ENCODE peak calls at places on chromosomes 7 and 10, in four cellular contexts. Q, K, Y and M are unnamed samples.

GRCh38 chr10:78868861-78869260 is 199.9 kb upstream of the ZMIZ1 start:
- DNase-seq in Q (no peak), K (no peak), Y (no peak), M (no peak)

GRCh38 chr10:72417971-72418370 is 63.3 kb upstream of the DNAJB12 start:
- DNase-seq in Q (no peak), K (no peak), Y (no peak), M (peak; percentile 47)

GRCh38 chr10:88497878-88498277 is 85.2 kb downstream of the RNLS start:
- DNase-seq in Q (no peak), K (no peak), Y (no peak), M (no peak)

GRCh38 chr7:50982626-50983025 is 199.9 kb upstream of the GRB10 start:
- DNase-seq in Q (no peak), K (no peak), Y (no peak), M (peak; percentile 62)

GRCh38 chr10:3811331-3811870 is 26.4 kb upstream of the KLF6 start:
- DNase-seq in Q (no peak), K (peak; percentile 76), Y (no peak), M (no peak)

GRCh38 chr7:128347573-128348147 is 4.0 kb upstream of the RBM28 start:
- DNase-seq in Q (peak; percentile 50), K (no peak), Y (peak; percentile 70), M (peak; percentile 74)

GRCh38 chr7:70523626-70524351 is 608.2 kb upstream of the GALNT17 start:
- DNase-seq in Q (no peak), K (no peak), Y (no peak), M (no peak)

GRCh38 chr7:116242177-116242576 is 31.8 kb downstream of the TES start:
- DNase-seq in Q (no peak), K (no peak), Y (no peak), M (no peak)

GRCh38 chr7:44882899-44883298 is 2.4 kb downstream of the PURB start:
- DNase-seq in Q (no peak), K (no peak), Y (no peak), M (no peak)
- TF ChIP-seq POLR2AphosphoS5 in Q (no peak), K (peak; percentile 42), Y (no peak), M (no peak)

DNA sequence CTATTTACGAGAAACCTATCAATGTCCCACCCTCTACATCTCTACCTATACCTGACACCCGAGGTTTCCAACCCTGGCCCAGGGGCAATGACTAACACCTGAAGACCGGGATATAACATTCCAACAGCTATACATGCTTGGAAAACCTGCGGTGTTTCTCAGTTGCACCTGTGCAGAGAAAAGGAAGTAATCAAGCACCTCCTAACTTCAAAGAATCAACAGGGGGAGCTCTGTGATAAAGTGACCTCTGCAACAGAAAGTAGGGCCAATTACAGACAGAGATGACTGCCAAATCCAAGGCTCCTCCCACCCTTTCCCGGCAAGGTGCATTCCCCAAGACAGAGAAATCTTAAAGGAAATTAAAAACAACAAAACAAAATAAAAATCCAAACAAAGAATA is 41.3 kb downstream of the CCDC6 start:
- DNase-seq in Q (peak; percentile 33), K (no peak), Y (peak; percentile 60), M (peak; percentile 81)
- H3K4me2 ChIP-seq in Q (no peak overlapping the region), K (no peak overlapping the region), Y (no peak overlapping the region), M (no peak overlapping the region)

DNA sequence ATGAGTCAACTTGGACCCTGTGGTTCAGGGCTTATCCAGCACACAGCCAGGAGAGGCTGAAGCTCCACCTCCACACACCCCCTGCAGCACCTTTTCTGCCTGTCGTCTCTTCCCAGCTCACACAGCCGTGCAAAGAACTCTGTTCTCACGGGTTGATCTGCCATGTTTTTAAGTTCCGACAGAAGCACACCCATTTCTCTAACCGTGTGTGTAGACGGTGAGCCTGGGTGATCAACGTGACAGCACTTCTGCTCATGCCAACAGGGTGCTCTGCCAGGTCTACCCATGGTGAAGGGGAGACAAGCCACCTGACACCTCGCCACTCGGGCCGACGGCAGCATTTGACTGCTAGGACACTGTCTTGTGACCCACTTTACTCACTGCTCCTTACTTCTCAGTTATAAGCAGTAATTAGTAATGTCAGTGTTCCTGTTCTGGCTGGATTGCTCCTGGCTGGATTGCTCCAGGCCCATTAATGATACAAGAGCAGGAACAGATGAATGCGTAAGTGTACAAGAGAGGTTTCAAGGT is 90.5 kb downstream of the RNF216 start:
- DNase-seq in Q (no peak), K (no peak), Y (no peak), M (no peak)
- TF ChIP-seq CREB1 in Q (no peak), K (no peak), Y (no peak), M (no peak)

DNA sequence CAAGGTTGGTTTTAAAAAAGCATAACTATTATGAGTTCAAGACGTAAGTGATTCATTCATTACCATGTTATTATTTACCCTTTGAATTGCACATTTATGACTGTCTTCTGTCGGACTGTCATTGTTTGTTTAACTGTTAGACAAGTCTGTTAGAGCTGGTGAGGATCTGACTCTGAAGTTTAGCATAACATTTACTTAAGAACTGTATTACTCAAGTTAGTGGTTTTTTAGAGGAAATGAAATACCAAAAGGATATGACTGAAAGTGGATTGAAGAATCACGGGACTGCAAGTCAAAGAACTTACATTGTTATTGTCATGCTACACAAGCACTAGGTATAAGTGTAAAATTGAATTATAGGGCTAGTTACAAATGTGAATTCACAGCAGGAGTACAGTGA is 2.2 kb downstream of the CSGALNACT2 start:
- DNase-seq in Q (peak; percentile 79), K (no peak), Y (no peak), M (no peak)
- TF ChIP-seq POLR2AphosphoS5 in Q (no peak), K (no peak), Y (no peak), M (no peak)

GRCh38 chr10:101969496-101969895 is 86.5 kb downstream of the ARMH3 start:
- DNase-seq in Q (no peak), K (no peak), Y (no peak), M (no peak)

GRCh38 chr10:101968286-101968685 is 87.7 kb downstream of the ARMH3 start:
- DNase-seq in Q (no peak), K (no peak), Y (no peak), M (no peak)

GRCh38 chr10:101968910-101969321 is 87.1 kb downstream of the ARMH3 start:
- DNase-seq in Q (no peak), K (peak; percentile 76), Y (no peak), M (no peak)

GRCh38 chr10:101967119-101967518 is 88.9 kb downstream of the ARMH3 start:
- DNase-seq in Q (no peak), K (no peak), Y (no peak), M (no peak)

GRCh38 chr10:101967713-101968112 is 88.3 kb downstream of the ARMH3 start:
- DNase-seq in Q (no peak), K (no peak), Y (no peak), M (no peak)
- H3K4me2 ChIP-seq in Q (no peak overlapping the region), K (no peak overlapping the region), Y (no peak overlapping the region), M (no peak overlapping the region)

DNA sequence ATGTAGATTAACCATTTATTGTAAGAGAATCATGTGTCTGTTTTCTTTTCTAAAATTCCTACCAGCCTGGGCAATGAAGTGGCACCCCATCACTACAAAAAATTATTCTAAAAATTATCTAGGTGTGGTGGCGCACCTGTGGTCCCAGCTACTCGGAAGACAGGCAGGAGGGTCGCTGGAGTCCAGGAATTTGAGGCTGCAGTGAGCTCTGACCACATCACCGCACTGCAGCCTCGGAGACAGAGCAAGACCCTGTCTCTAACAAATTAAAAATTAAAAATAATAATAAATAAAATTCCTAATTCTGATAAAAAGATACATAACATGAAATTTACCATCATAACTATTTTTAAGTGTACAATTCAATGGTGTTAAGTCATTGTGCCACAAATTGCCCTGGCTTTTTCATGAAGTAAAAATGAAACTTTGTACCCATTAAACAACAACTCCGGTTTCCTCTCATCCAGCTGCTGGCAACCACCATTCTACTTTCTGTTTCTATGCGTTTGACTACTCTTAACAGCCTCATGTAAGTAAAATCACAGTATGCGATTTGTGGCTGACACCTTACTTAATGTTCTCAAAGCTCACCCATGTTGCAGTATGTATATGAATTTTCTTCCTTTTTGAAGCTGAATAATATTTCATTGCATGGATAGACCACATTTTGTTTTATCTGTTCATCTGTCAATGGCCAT is 20.6 kb upstream of the USP6NL start:
- DNase-seq in Q (no peak), K (peak; percentile 88), Y (no peak), M (no peak)
- TF ChIP-seq CREB1 in Q (no peak), K (peak; percentile 27), Y (no peak), M (no peak)

GRCh38 chr7:27102578-27103442 is at the start of gene HOXA2:
- DNase-seq in Q (no peak), K (no peak), Y (no peak), M (no peak)
- TF ChIP-seq POLR2AphosphoS5 in Q (no peak), K (no peak), Y (no peak), M (no peak)

GRCh38 chr10:120575411-120575810 is 118.4 kb downstream of the PLPP4 start:
- DNase-seq in Q (no peak), K (no peak), Y (no peak), M (no peak)
- H3K4me2 ChIP-seq in Q (no peak overlapping the region), K (no peak overlapping the region), Y (no peak overlapping the region), M (no peak overlapping the region)

GRCh38 chr10:86673216-86673826 is 5.0 kb downstream of the LDB3 start:
- DNase-seq in Q (no peak), K (no peak), Y (no peak), M (no peak)

GRCh38 chr10:86670876-86671275 is 2.6 kb downstream of the LDB3 start:
- DNase-seq in Q (no peak), K (no peak), Y (no peak), M (no peak)

GRCh38 chr10:86671419-86671818 is 3.1 kb downstream of the LDB3 start:
- DNase-seq in Q (no peak), K (no peak), Y (no peak), M (no peak)

GRCh38 chr10:86670290-86670811 is 2.0 kb downstream of the LDB3 start:
- DNase-seq in Q (no peak), K (no peak), Y (no peak), M (no peak)

DNA sequence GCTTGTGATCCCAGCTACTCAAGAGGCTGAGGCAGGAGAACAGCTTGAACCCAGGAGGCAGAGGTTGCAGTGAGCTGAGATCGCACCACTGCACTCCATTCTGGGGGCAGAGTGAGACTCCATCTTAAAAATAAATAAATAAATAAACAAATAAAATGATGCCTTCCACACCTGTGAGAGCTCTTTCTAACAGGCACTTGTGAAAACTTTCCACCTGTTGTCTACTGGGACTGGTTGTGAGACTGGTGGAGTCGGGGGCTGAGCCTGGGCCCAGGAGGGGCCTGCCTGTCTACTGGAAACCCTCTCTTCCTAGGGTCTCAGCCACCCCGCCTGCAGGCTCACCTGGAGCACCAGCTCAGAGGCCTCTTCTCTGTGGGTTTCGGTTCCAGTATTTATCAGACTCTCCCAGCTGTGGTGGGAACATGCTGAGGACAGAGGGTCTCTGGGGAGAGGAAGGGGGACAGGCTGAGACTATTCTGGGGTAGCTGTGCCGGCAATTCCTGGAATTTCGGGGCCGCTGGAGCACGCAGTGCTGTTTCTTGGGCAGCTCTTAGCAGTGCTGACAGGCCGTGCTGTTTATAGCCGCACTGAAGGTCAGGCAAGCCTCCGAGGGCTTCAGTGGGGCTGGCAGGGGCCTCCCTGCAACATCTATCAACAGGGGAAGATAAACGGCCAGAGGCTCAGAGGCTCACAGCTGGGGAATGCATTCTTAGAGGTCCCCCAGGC is 3.8 kb downstream of the LDB3 start:
- DNase-seq in Q (no peak), K (no peak), Y (no peak), M (peak; percentile 24)
- TF ChIP-seq CREB1 in Q (no peak), K (no peak), Y (no peak), M (no peak)

DNA sequence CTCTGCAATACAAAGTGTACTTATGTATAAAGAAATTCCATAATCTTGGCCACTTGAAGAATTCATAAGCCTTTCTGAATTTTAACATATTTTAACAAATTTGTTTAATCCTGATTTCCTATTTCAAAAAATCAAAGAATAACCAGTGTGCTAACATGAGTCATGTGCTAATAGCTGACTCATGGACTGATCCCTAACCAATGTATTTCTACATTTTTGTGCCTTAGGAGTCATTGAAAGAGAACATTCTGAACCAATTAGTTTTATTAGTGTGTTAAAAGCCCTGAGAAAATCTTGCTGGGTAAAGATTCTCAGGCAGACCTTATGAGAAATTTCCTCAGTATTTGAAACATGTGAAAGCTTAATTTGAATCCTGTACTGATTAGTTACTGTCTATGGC is 73.1 kb upstream of the CCAR1 start:
- DNase-seq in Q (peak; percentile 9), K (no peak), Y (no peak), M (no peak)
- TF ChIP-seq POLR2AphosphoS5 in Q (no peak), K (no peak), Y (no peak), M (no peak)